ENCODE peak calls at places on chromosomes 1 and 21, in eight cellular contexts. N, A, H, U, Y, Q, O and K are unnamed samples.

GRCh38 chr1:70503358-70503757 is 92.3 kb downstream of the CTH start:
- DNase-seq in H (no peak), N (no peak), A (no peak), Y (no peak), O (no peak), Q (no peak), U (no peak), K (no peak)

GRCh38 chr1:21217812-21218596 is 41.3 kb upstream of the EIF4G3 start:
- DNase-seq in H (peak), Q (no peak), O (peak), N (peak), Y (no peak), A (peak), U (peak), K (no peak)

GRCh38 chr1:172882385-172882784 is 168.4 kb downstream of the TNFSF18 start:
- DNase-seq in Y (no peak), O (no peak), H (no peak), N (no peak), Q (no peak), A (no peak), U (no peak), K (no peak)

GRCh38 chr1:8794605-8795004 is 22.8 kb downstream of the RERE start:
- DNase-seq in A (no peak), H (no peak), U (no peak), Q (no peak), Y (no peak), N (no peak), O (no peak), K (no peak)

GRCh38 chr21:41653243-41653943 is 113.5 kb downstream of the RIPK4 start:
- DNase-seq in A (no peak), N (no peak), H (no peak), Q (no peak), U (no peak), O (no peak), Y (no peak), K (no peak)

GRCh38 chr21:45634511-45635183 is 8.9 kb upstream of the PCBP3 start:
- DNase-seq in Q (no peak), A (no peak), U (no peak), O (no peak), N (no peak), Y (no peak), H (no peak), K (no peak)

GRCh38 chr1:161710562-161710961 is 3.5 kb downstream of the FCRLA start:
- DNase-seq in Y (no peak), Q (no peak), O (no peak), U (no peak), N (no peak), H (no peak), A (no peak), K (no peak)

GRCh38 chr1:219697667-219698066 is 84.8 kb upstream of the ZC3H11B start:
- DNase-seq in Y (no peak), N (no peak), H (no peak), U (no peak), Q (no peak), A (no peak), O (no peak), K (no peak)

GRCh38 chr21:45012661-45013270 is 61.6 kb upstream of the ADARB1 start:
- DNase-seq in A (peak), O (no peak), Y (no peak), N (no peak), U (no peak), H (no peak), Q (no peak), K (no peak)

GRCh38 chr1:228317411-228317828 is 89.2 kb downstream of the TRIM11 start:
- DNase-seq in Y (no peak), U (no peak), Q (no peak), H (no peak), N (no peak), A (no peak), O (no peak), K (no peak)

GRCh38 chr1:235919797-235920475 is 53.2 kb upstream of the LYST start:
- DNase-seq in U (no peak), Q (no peak), N (no peak), A (no peak), Y (no peak), H (no peak), O (no peak), K (peak)

GRCh38 chr1:236421022-236421421 is 26.9 kb downstream of the EDARADD start:
- DNase-seq in A (no peak), Y (no peak), Q (no peak), O (no peak), H (no peak), N (peak), U (no peak), K (no peak)

GRCh38 chr1:223700942-223701637 is 11.2 kb upstream of the CAPN2 start:
- DNase-seq in N (peak), Q (no peak), H (no peak), U (no peak), O (peak), Y (no peak), A (no peak), K (no peak)

GRCh38 chr1:47742890-47743760 is 254.1 kb downstream of the TRABD2B start:
- DNase-seq in A (no peak), Q (no peak), U (no peak), Y (no peak), H (no peak), N (no peak), O (no peak), K (no peak)

GRCh38 chr1:184189361-184189760 is 137.8 kb downstream of the TSEN15 start:
- DNase-seq in Q (no peak), A (no peak), H (no peak), N (no peak), U (no peak), O (no peak), Y (no peak), K (no peak)

GRCh38 chr21:32525282-32525681 is 60.0 kb downstream of the TCP10L start:
- DNase-seq in Q (no peak), H (no peak), O (no peak), Y (no peak), A (no peak), N (no peak), U (no peak), K (no peak)

GRCh38 chr1:87329756-87330200 is 1.1 kb downstream of the LMO4 start:
- DNase-seq in H (no peak), Y (no peak), N (no peak), U (peak), Q (no peak), A (no peak), O (peak), K (no peak)

GRCh38 chr1:20137055-20137454 is 2.1 kb upstream of the PLA2G2F start:
- DNase-seq in A (no peak), N (no peak), Q (no peak), Y (no peak), U (no peak), H (no peak), O (no peak), K (no peak)

GRCh38 chr1:23638786-23639241 is 52.8 kb upstream of the RPL11 start:
- DNase-seq in N (no peak), Y (no peak), Q (no peak), U (no peak), O (no peak), H (no peak), A (no peak), K (no peak)

GRCh38 chr1:184362876-184363275 is 24.0 kb upstream of the C1orf21 start:
- DNase-seq in Q (no peak), A (no peak), N (no peak), H (no peak), O (no peak), Y (no peak), U (no peak), K (no peak)

GRCh38 chr1:55060133-55060999 is 21.0 kb downstream of the PCSK9 start:
- DNase-seq in Q (no peak), H (no peak), A (no peak), U (no peak), O (no peak), N (peak), Y (no peak), K (no peak)

GRCh38 chr1:187513190-187513589 is 684.4 kb downstream of the PLA2G4A start:
- DNase-seq in O (no peak), Y (no peak), U (no peak), N (no peak), A (no peak), Q (no peak), H (no peak), K (no peak)

GRCh38 chr1:237562247-237562823 is 328.4 kb downstream of the ZP4 start:
- DNase-seq in Y (no peak), O (peak), H (no peak), U (peak), A (no peak), N (no peak), Q (no peak), K (peak)